ENCODE peak calls at places on chromosomes 2 and 18, in ten cellular contexts. J is dorsolateral prefrontal cortex; T is H4; G is LoVo; B is cardiac septum; L is stimulated activated CD8-positive, alpha-beta memory T cell treated with anti-CD3 and anti-CD28 coated beads, Interleukin-7, amount 100 ng/mL, for 4 hours; M is activated gamma-delta T cell treated with anti-CD3 and anti-CD28 coated beads, Interleukin-2, amount 50 U/mL, for 16 hours; A is DMS 273 treated with DMSO at 0.1 percent for 48 hours; O is activated CD4-positive, alpha-beta T cell treated with anti-CD3 and anti-CD28 coated beads, Interleukin-2, amount 10 ng/mL, durations not matched to agents 24 days and 14 days; I is chondrocyte. P is an unnamed sample.

GRCh38 chr2:109663721-109664120 is 49.6 kb downstream of the SOWAHC start:
- DNase-seq in J (peak), T (peak), G (no peak), B (no peak), L (no peak), M (no peak), A (peak), O (no peak), I (no peak), P (no peak)

GRCh38 chr2:105794926-105795574 is 50.3 kb downstream of the NCK2 start:
- DNase-seq in J (no peak), T (no peak), G (no peak), B (no peak), L (no peak), M (no peak), A (no peak), O (no peak), I (no peak), P (no peak)

GRCh38 chr18:44708451-44709083 is 27.9 kb downstream of the SETBP1 start:
- DNase-seq in J (no peak), T (no peak), G (no peak), B (no peak), L (no peak), M (no peak), A (no peak), O (no peak), I (no peak), P (no peak)

GRCh38 chr2:140695163-140695562 is 1435.7 kb downstream of the LRP1B start:
- DNase-seq in J (no peak), T (peak), G (peak), B (no peak), L (no peak), M (no peak), A (no peak), O (no peak), I (no peak), P (no peak)

GRCh38 chr2:54143780-54144179 is 28.4 kb downstream of the ACYP2 start:
- DNase-seq in J (no peak), T (no peak), G (no peak), B (no peak), L (no peak), M (no peak), A (no peak), O (peak), I (no peak), P (no peak)

GRCh38 chr2:11203480-11203879 is 48.2 kb downstream of the SLC66A3 start:
- DNase-seq in J (no peak), T (peak), G (peak), B (no peak), L (no peak), M (no peak), A (no peak), O (no peak), I (no peak), P (no peak)

GRCh38 chr2:68770271-68771111 is 35.9 kb downstream of the ARHGAP25 start:
- DNase-seq in J (no peak), T (no peak), G (no peak), B (no peak), L (no peak), M (no peak), A (no peak), O (peak), I (no peak), P (no peak)

GRCh38 chr2:69559696-69560482 is 83.7 kb downstream of the AAK1 start:
- DNase-seq in J (no peak), T (peak), G (peak), B (no peak), L (no peak), M (no peak), A (no peak), O (peak), I (no peak), P (no peak)

GRCh38 chr2:29753676-29754444 is 167.5 kb downstream of the ALK start:
- DNase-seq in J (no peak), T (no peak), G (no peak), B (no peak), L (no peak), M (no peak), A (no peak), O (no peak), I (no peak), P (no peak)